ENCODE peak calls at places on chromosomes 2 and 18, in five cellular contexts. W is mesothelial cell of epicardium, R is left lung, N is brain microvascular endothelial cell, H is hepatocyte. G is an unnamed sample.

GRCh38 chr2:176121377-176122111 is 975 bp upstream of the HOXD9 start:
- DNase-seq in H (no peak), R (no peak), N (no peak), W (no peak), G (no peak)

GRCh38 chr2:15460112-15460620 is 101.0 kb downstream of the NBAS start:
- DNase-seq in R (no peak), H (no peak), N (no peak), W (no peak), G (no peak)

GRCh38 chr18:3455090-3455640 is 5.2 kb downstream of the TGIF1 start:
- DNase-seq in R (no peak), H (no peak), N (no peak), W (no peak), G (no peak)

GRCh38 chr18:4125246-4125938 is 329.7 kb downstream of the DLGAP1 start:
- DNase-seq in H (no peak), N (peak), R (no peak), W (no peak), G (no peak)

GRCh38 chr2:97966545-97967215 is 29.1 kb downstream of the TMEM131 start:
- DNase-seq in H (no peak), W (no peak), N (no peak), R (no peak), G (no peak)

GRCh38 chr2:23436346-23437099 is 51.5 kb downstream of the KLHL29 start:
- DNase-seq in R (no peak), N (no peak), W (peak), H (no peak), G (no peak)

GRCh38 chr2:120391905-120392665 is 46.1 kb downstream of the INHBB start:
- DNase-seq in R (peak), W (peak), H (no peak), N (no peak), G (no peak)

GRCh38 chr18:36729197-36729596 is 99.6 kb downstream of the TPGS2 start:
- DNase-seq in H (no peak), R (no peak), N (no peak), W (no peak), G (no peak)

GRCh38 chr2:108637304-108637669 is 82.0 kb upstream of the RANBP2 start:
- DNase-seq in H (peak), W (no peak), N (peak), R (peak), G (no peak)

GRCh38 chr2:191036365-191036764 is 22.4 kb upstream of the STAT1 start:
- DNase-seq in H (no peak), N (no peak), W (no peak), R (no peak), G (no peak)

GRCh38 chr2:24315669-24316068 is 44.7 kb downstream of the ITSN2 start:
- DNase-seq in R (no peak), W (no peak), H (no peak), N (no peak), G (no peak)

GRCh38 chr2:37568565-37568964 is 102.9 kb downstream of the CDC42EP3 start:
- DNase-seq in W (no peak), R (no peak), H (no peak), N (no peak), G (no peak)

GRCh38 chr2:8987413-8987812 is 16.1 kb downstream of the MBOAT2 start:
- DNase-seq in H (no peak), W (no peak), N (no peak), R (no peak), G (no peak)

GRCh38 chr2:101418704-101419663 is 31.7 kb upstream of the CREG2 start:
- DNase-seq in N (peak), H (peak), W (no peak), R (no peak), G (peak)

GRCh38 chr2:35365859-35366258 is 989.7 kb upstream of the CRIM1 start:
- DNase-seq in W (no peak), H (no peak), R (no peak), N (no peak), G (no peak)

GRCh38 chr2:113157897-113158753 is 15.6 kb upstream of the PSD4 start:
- DNase-seq in W (no peak), N (peak), H (no peak), R (no peak), G (no peak)

GRCh38 chr2:84450288-84451227 is 8.5 kb downstream of the SUCLG1 start:
- DNase-seq in N (no peak), W (no peak), H (no peak), R (no peak), G (no peak)

GRCh38 chr18:12159446-12159845 is 65.8 kb downstream of the ANKRD62 start:
- DNase-seq in H (peak), R (no peak), W (no peak), N (peak), G (no peak)

GRCh38 chr18:596288-596881 is 403 bp upstream of the CLUL1 start:
- DNase-seq in N (no peak), W (no peak), R (peak), H (peak), G (peak)

GRCh38 chr2:160271166-160272086 is 71.4 kb upstream of the ITGB6 start:
- DNase-seq in W (no peak), H (peak), N (no peak), R (peak), G (peak)

GRCh38 chr18:33757037-33757436 is 179.0 kb downstream of the ASXL3 start:
- DNase-seq in N (no peak), R (no peak), H (no peak), W (no peak), G (no peak)

GRCh38 chr18:35246831-35247230 is 6.0 kb downstream of the ZNF397 start:
- DNase-seq in N (no peak), W (no peak), R (no peak), H (no peak), G (no peak)

GRCh38 chr2:101803945-101804696 is 106.6 kb downstream of the MAP4K4 start:
- DNase-seq in R (no peak), W (no peak), H (no peak), N (no peak), G (no peak)

GRCh38 chr2:45578056-45578843 is 32.8 kb downstream of the SRBD1 start:
- DNase-seq in R (no peak), W (no peak), H (peak), N (peak), G (no peak)

GRCh38 chr2:20148841-20149702 is 75.9 kb downstream of the SDC1 start:
- DNase-seq in N (peak), W (no peak), R (no peak), H (no peak), G (no peak)

GRCh38 chr2:82089518-82089917 is 1785.0 kb upstream of the LRRTM1 start:
- DNase-seq in H (no peak), R (no peak), W (no peak), N (no peak), G (no peak)

GRCh38 chr2:225270861-225271260 is 128.6 kb upstream of the NYAP2 start:
- DNase-seq in R (no peak), H (peak), N (peak), W (no peak), G (peak)

GRCh38 chr2:63071664-63072063 is 21.0 kb downstream of the OTX1 start:
- DNase-seq in H (no peak), N (no peak), R (no peak), W (no peak), G (no peak)

GRCh38 chr2:96734899-96735585 is 4.8 kb downstream of the LMAN2L start:
- DNase-seq in R (no peak), H (no peak), W (no peak), N (no peak), G (no peak)

GRCh38 chr2:187206071-187206470 is 242.0 kb downstream of the CALCRL start:
- DNase-seq in N (no peak), H (no peak), W (no peak), R (no peak), G (no peak)

GRCh38 chr2:212723226-212723625 is 184.6 kb upstream of the ERBB4 start:
- DNase-seq in N (no peak), H (no peak), R (no peak), W (no peak), G (no peak)

GRCh38 chr2:150909613-150910012 is 352.1 kb downstream of the RBM43 start:
- DNase-seq in N (no peak), R (no peak), H (no peak), W (no peak), G (no peak)
- TF ChIP-seq CTCF in N (no peak), R (no peak), H (peak), W (peak), G (no peak)

DNA sequence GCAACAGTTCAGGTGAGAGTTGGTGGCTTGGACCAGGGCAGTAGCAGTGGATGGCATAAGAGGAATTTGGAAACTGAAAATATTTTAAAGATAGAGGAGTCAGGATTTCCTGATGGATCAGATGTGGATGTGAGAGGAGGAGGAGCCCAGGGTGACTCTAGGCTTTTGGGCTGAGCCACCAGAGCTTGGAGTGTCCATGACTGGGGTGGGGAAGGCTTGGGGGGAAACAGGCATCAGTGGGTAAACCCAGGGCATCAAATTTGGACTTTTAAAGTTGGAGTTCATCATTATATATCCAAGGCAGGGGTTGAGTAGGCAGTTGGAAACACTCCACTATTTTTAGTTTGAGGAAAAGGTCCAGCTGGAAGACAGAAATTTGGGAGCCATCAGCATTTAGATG is 27.3 kb upstream of the ASB18 start:
- DNase-seq in W (no peak), H (no peak), R (no peak), N (no peak), G (no peak)
- TF ChIP-seq CTCF in W (no peak), H (no peak), R (no peak), N (no peak), G (no peak)

GRCh38 chr2:127415593-127416485 is 2.4 kb upstream of the PROC start:
- DNase-seq in H (peak), R (peak), W (peak), N (no peak), G (peak)
- TF ChIP-seq CTCF in H (peak), R (peak), W (peak), N (peak), G (peak)

GRCh38 chr2:42359304-42359749 is 1.7 kb downstream of the COX7A2L start:
- DNase-seq in W (no peak), H (no peak), R (no peak), N (no peak), G (no peak)

GRCh38 chr2:42359894-42360483 is 1.0 kb downstream of the COX7A2L start:
- DNase-seq in R (no peak), N (no peak), W (no peak), H (peak), G (no peak)

GRCh38 chr2:42360493-42360889 is 526 bp downstream of the COX7A2L start:
- DNase-seq in R (no peak), W (no peak), H (no peak), N (no peak), G (no peak)

GRCh38 chr2:42361728-42362298 is 796 bp upstream of the COX7A2L start:
- DNase-seq in H (no peak), N (no peak), R (no peak), W (no peak), G (no peak)

GRCh38 chr2:42360890-42361727 is at the start of gene COX7A2L:
- DNase-seq in H (peak), W (peak), R (peak), N (peak), G (peak)
- TF ChIP-seq CTCF in H (peak), W (no peak), R (no peak), N (peak), G (no peak)

G was measured in Calu3.